ENCODE peak calls at places on chromosome 20, in eight cellular contexts. One of them, this sample, is unnamed.
A peak's percentile ranks its signal among the peaks of the same experiment; 100 is the strongest.

GRCh38 chr20:37396520-37397075 is 50.7 kb downstream of the SRC start:
- DNase-seq in lower lobe of right lung: no peak
- DNase-seq in dorsolateral prefrontal cortex: no peak
- DNase-seq in naive thymus-derived CD4-positive, alpha-beta T cell: no peak
- DNase-seq in adipocyte: no peak
- DNase-seq in CD8-positive, alpha-beta memory T cell: no peak
- DNase-seq in mucosa of descending colon: no peak
- DNase-seq in heart left ventricle: no peak
- DNase-seq in this sample: no peak

GRCh38 chr20:63738687-63739128 is 868 bp upstream of the SLC2A4RG start:
- DNase-seq in lower lobe of right lung: peak; percentile 79
- DNase-seq in dorsolateral prefrontal cortex: no peak
- DNase-seq in naive thymus-derived CD4-positive, alpha-beta T cell: peak; percentile 48
- DNase-seq in adipocyte: peak; percentile 5
- DNase-seq in CD8-positive, alpha-beta memory T cell: peak; percentile 43
- DNase-seq in mucosa of descending colon: peak; percentile 86
- DNase-seq in heart left ventricle: peak; percentile 80
- DNase-seq in this sample: no peak

GRCh38 chr20:41356951-41357350 is 9.7 kb downstream of the EMILIN3 start:
- DNase-seq in lower lobe of right lung: no peak
- DNase-seq in dorsolateral prefrontal cortex: no peak
- DNase-seq in naive thymus-derived CD4-positive, alpha-beta T cell: no peak
- DNase-seq in adipocyte: no peak
- DNase-seq in CD8-positive, alpha-beta memory T cell: no peak
- DNase-seq in mucosa of descending colon: no peak
- DNase-seq in heart left ventricle: no peak
- DNase-seq in this sample: no peak

GRCh38 chr20:61120595-61121515 is 131.2 kb upstream of the CDH4 start:
- DNase-seq in lower lobe of right lung: no peak
- DNase-seq in dorsolateral prefrontal cortex: no peak
- DNase-seq in naive thymus-derived CD4-positive, alpha-beta T cell: peak; percentile 23
- DNase-seq in adipocyte: peak; percentile 4
- DNase-seq in CD8-positive, alpha-beta memory T cell: no peak
- DNase-seq in mucosa of descending colon: no peak
- DNase-seq in heart left ventricle: peak; percentile 52
- DNase-seq in this sample: peak; percentile 18

GRCh38 chr20:37294262-37294981 is 5.0 kb downstream of the MANBAL start:
- DNase-seq in lower lobe of right lung: no peak
- DNase-seq in dorsolateral prefrontal cortex: no peak
- DNase-seq in naive thymus-derived CD4-positive, alpha-beta T cell: no peak
- DNase-seq in adipocyte: peak; percentile 52
- DNase-seq in CD8-positive, alpha-beta memory T cell: no peak
- DNase-seq in mucosa of descending colon: no peak
- DNase-seq in heart left ventricle: no peak
- DNase-seq in this sample: no peak

GRCh38 chr20:58867211-58867610 is 14.7 kb downstream of the GNAS start:
- DNase-seq in lower lobe of right lung: no peak
- DNase-seq in dorsolateral prefrontal cortex: no peak
- DNase-seq in naive thymus-derived CD4-positive, alpha-beta T cell: no peak
- DNase-seq in adipocyte: peak; percentile 64
- DNase-seq in CD8-positive, alpha-beta memory T cell: no peak
- DNase-seq in mucosa of descending colon: no peak
- DNase-seq in heart left ventricle: no peak
- DNase-seq in this sample: no peak

GRCh38 chr20:51354769-51355319 is 187.7 kb downstream of the NFATC2 start:
- DNase-seq in lower lobe of right lung: no peak
- DNase-seq in dorsolateral prefrontal cortex: no peak
- DNase-seq in naive thymus-derived CD4-positive, alpha-beta T cell: no peak
- DNase-seq in adipocyte: peak; percentile 29
- DNase-seq in CD8-positive, alpha-beta memory T cell: no peak
- DNase-seq in mucosa of descending colon: no peak
- DNase-seq in heart left ventricle: no peak
- DNase-seq in this sample: no peak

GRCh38 chr20:20463933-20464374 is 96.0 kb downstream of the INSM1 start:
- DNase-seq in lower lobe of right lung: no peak
- DNase-seq in dorsolateral prefrontal cortex: peak; percentile 65
- DNase-seq in naive thymus-derived CD4-positive, alpha-beta T cell: no peak
- DNase-seq in adipocyte: no peak
- DNase-seq in CD8-positive, alpha-beta memory T cell: no peak
- DNase-seq in mucosa of descending colon: no peak
- DNase-seq in heart left ventricle: no peak
- DNase-seq in this sample: no peak

GRCh38 chr20:40073535-40074111 is 615.4 kb downstream of the MAFB start:
- DNase-seq in lower lobe of right lung: no peak
- DNase-seq in dorsolateral prefrontal cortex: no peak
- DNase-seq in naive thymus-derived CD4-positive, alpha-beta T cell: no peak
- DNase-seq in adipocyte: no peak
- DNase-seq in CD8-positive, alpha-beta memory T cell: no peak
- DNase-seq in mucosa of descending colon: no peak
- DNase-seq in heart left ventricle: no peak
- DNase-seq in this sample: no peak

GRCh38 chr20:35111141-35111888 is 18.7 kb upstream of the TRPC4AP start:
- DNase-seq in lower lobe of right lung: no peak
- DNase-seq in dorsolateral prefrontal cortex: no peak
- DNase-seq in naive thymus-derived CD4-positive, alpha-beta T cell: no peak
- DNase-seq in adipocyte: peak; percentile 22
- DNase-seq in CD8-positive, alpha-beta memory T cell: no peak
- DNase-seq in mucosa of descending colon: no peak
- DNase-seq in heart left ventricle: no peak
- DNase-seq in this sample: no peak

GRCh38 chr20:539848-540247 is 3.7 kb downstream of the CSNK2A1 start:
- DNase-seq in lower lobe of right lung: no peak
- DNase-seq in dorsolateral prefrontal cortex: no peak
- DNase-seq in naive thymus-derived CD4-positive, alpha-beta T cell: no peak
- DNase-seq in adipocyte: peak; percentile 42
- DNase-seq in CD8-positive, alpha-beta memory T cell: no peak
- DNase-seq in mucosa of descending colon: no peak
- DNase-seq in heart left ventricle: no peak
- DNase-seq in this sample: no peak

GRCh38 chr20:45727044-45727443 is 4.9 kb downstream of the SPINT4 start:
- DNase-seq in lower lobe of right lung: no peak
- DNase-seq in dorsolateral prefrontal cortex: no peak
- DNase-seq in naive thymus-derived CD4-positive, alpha-beta T cell: no peak
- DNase-seq in adipocyte: no peak
- DNase-seq in CD8-positive, alpha-beta memory T cell: no peak
- DNase-seq in mucosa of descending colon: no peak
- DNase-seq in heart left ventricle: no peak
- DNase-seq in this sample: no peak

GRCh38 chr20:6887966-6888365 is 120.5 kb downstream of the BMP2 start:
- DNase-seq in lower lobe of right lung: no peak
- DNase-seq in dorsolateral prefrontal cortex: no peak
- DNase-seq in naive thymus-derived CD4-positive, alpha-beta T cell: no peak
- DNase-seq in adipocyte: no peak
- DNase-seq in CD8-positive, alpha-beta memory T cell: no peak
- DNase-seq in mucosa of descending colon: no peak
- DNase-seq in heart left ventricle: no peak
- DNase-seq in this sample: no peak

GRCh38 chr20:30922129-30922528 is 335.3 kb upstream of the DEFB115 start:
- DNase-seq in lower lobe of right lung: peak; percentile 30
- DNase-seq in dorsolateral prefrontal cortex: no peak
- DNase-seq in naive thymus-derived CD4-positive, alpha-beta T cell: no peak
- DNase-seq in adipocyte: no peak
- DNase-seq in CD8-positive, alpha-beta memory T cell: no peak
- DNase-seq in mucosa of descending colon: no peak
- DNase-seq in heart left ventricle: no peak
- DNase-seq in this sample: no peak

DNA sequence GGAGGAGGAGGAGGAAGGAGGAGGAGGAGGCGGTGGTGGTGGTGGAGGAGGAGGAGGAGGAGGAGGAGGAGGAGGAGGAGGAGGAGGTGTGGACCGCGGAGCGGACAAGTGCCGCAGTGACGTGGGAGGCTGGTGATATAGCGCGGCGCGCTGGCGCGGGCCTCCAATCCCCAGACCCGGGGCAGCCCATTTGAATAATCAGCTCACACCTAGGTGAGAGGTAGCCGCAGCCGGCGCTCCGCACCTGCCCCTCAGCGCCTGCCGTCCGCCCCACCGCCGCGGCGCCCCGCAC is 204 bp upstream of the FOXA2 start:
- DNase-seq in lower lobe of right lung: peak; percentile 93
- DNase-seq in dorsolateral prefrontal cortex: no peak
- DNase-seq in naive thymus-derived CD4-positive, alpha-beta T cell: no peak
- DNase-seq in adipocyte: no peak
- DNase-seq in CD8-positive, alpha-beta memory T cell: no peak
- DNase-seq in mucosa of descending colon: peak; percentile 91
- DNase-seq in heart left ventricle: no peak
- DNase-seq in this sample: no peak
- H3K4me3 ChIP-seq in lower lobe of right lung: peak overlapping the region; percentile 48
- H3K4me3 ChIP-seq in dorsolateral prefrontal cortex: no peak overlapping the region
- H3K4me3 ChIP-seq in naive thymus-derived CD4-positive, alpha-beta T cell: no peak overlapping the region
- H3K4me3 ChIP-seq in adipocyte: no peak overlapping the region
- H3K4me3 ChIP-seq in CD8-positive, alpha-beta memory T cell: no peak overlapping the region
- H3K4me3 ChIP-seq in mucosa of descending colon: no peak overlapping the region
- H3K4me3 ChIP-seq in heart left ventricle: no peak overlapping the region
- H3K4me3 ChIP-seq in this sample: no peak overlapping the region

DNA sequence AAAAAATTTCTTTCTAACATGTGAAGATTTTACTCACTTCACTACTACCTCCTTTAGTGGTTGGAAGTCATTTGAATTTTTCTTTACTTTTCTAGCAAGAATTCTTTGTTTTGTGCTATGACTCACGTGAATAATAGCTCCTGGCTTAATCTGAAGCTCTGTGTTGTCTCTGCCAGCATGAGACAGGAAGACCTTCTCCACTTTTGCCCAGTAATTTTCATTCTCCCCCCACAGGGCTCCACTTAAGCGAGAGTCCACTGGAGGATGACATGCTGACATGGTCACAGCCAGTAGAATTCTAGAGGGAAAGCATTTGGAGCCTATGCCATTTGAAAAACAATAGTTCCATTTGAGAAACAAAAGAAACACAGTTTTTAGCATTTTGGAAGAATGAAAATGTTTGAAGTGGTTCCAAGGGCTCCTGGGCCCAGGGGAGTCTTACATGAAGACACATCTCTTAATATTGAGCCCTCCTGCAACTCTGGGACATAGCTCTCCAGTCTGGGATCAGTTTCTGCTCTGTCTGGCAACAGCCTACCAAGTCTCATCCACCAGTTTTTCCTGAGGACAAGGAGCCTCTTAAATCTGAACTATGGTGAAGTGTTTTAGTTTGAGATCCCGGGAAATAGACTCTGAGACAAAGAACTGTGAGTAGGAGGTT is 231.4 kb downstream of the PAX1 start:
- DNase-seq in lower lobe of right lung: no peak
- DNase-seq in dorsolateral prefrontal cortex: no peak
- DNase-seq in naive thymus-derived CD4-positive, alpha-beta T cell: no peak
- DNase-seq in adipocyte: no peak
- DNase-seq in CD8-positive, alpha-beta memory T cell: no peak
- DNase-seq in mucosa of descending colon: no peak
- DNase-seq in heart left ventricle: no peak
- DNase-seq in this sample: no peak
- H3K4me3 ChIP-seq in lower lobe of right lung: no peak overlapping the region
- H3K4me3 ChIP-seq in dorsolateral prefrontal cortex: no peak overlapping the region
- H3K4me3 ChIP-seq in naive thymus-derived CD4-positive, alpha-beta T cell: no peak overlapping the region
- H3K4me3 ChIP-seq in adipocyte: no peak overlapping the region
- H3K4me3 ChIP-seq in CD8-positive, alpha-beta memory T cell: no peak overlapping the region
- H3K4me3 ChIP-seq in mucosa of descending colon: no peak overlapping the region
- H3K4me3 ChIP-seq in heart left ventricle: no peak overlapping the region
- H3K4me3 ChIP-seq in this sample: no peak overlapping the region

DNA sequence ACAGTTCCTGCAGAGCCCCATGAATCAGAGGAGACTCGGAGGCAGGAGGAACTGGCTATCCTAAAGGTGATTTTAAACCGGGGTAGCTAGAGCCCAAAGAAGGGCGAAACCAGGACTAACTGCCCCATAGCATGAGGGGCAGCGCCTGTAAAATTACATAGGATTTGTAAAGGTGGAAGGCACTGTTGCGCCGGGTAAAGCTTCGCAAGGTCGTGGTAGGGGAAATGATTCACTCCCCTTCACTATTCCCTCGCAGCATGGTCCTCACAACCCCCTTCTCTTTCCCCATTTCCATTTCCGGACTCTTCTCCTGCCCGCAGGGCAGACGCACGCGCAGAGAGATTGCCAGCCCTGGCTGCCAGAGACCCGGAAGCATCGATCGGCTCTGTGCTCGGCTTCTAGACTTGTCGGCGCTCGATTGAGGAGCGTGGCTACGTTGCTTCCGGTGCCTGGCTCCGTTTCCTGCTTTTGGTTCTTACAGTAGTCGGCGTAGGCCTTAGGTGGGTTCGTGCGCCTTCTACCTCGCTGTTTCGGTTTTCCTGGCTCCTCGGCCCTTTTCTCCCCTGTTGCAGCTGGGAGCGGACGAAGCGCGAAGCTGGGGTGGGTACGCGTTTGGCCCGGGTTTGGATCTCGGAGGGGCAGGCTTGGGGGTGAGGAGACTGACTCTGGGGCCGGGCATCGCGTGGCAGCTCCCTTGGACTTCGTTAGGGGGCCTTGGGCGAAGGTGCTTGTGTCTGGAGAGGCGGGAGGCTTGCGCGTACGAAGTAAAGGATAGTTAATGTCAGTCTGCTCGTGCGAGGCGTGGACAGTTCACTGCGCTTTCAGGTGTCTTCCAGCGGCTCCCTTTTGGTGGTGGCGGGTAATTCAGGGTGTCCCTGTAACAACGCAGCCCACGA is at the start of gene SNRPB2:
- DNase-seq in lower lobe of right lung: peak; percentile 97
- DNase-seq in dorsolateral prefrontal cortex: peak; percentile 93
- DNase-seq in naive thymus-derived CD4-positive, alpha-beta T cell: peak; percentile 91
- DNase-seq in adipocyte: peak; percentile 99
- DNase-seq in CD8-positive, alpha-beta memory T cell: peak; percentile 87
- DNase-seq in mucosa of descending colon: peak; percentile 93
- DNase-seq in heart left ventricle: peak; percentile 96
- DNase-seq in this sample: peak; percentile 88
- H3K4me3 ChIP-seq in lower lobe of right lung: peak within 1 kb of the TSS; percentile 90
- H3K4me3 ChIP-seq in dorsolateral prefrontal cortex: peak within 1 kb of the TSS; percentile 99
- H3K4me3 ChIP-seq in naive thymus-derived CD4-positive, alpha-beta T cell: peak within 1 kb of the TSS; percentile 93
- H3K4me3 ChIP-seq in adipocyte: peak within 1 kb of the TSS; percentile 100
- H3K4me3 ChIP-seq in CD8-positive, alpha-beta memory T cell: peak within 1 kb of the TSS; percentile 94
- H3K4me3 ChIP-seq in mucosa of descending colon: peak within 1 kb of the TSS; percentile 83
- H3K4me3 ChIP-seq in heart left ventricle: peak within 1 kb of the TSS; percentile 96
- H3K4me3 ChIP-seq in this sample: peak within 1 kb of the TSS; percentile 94

DNA sequence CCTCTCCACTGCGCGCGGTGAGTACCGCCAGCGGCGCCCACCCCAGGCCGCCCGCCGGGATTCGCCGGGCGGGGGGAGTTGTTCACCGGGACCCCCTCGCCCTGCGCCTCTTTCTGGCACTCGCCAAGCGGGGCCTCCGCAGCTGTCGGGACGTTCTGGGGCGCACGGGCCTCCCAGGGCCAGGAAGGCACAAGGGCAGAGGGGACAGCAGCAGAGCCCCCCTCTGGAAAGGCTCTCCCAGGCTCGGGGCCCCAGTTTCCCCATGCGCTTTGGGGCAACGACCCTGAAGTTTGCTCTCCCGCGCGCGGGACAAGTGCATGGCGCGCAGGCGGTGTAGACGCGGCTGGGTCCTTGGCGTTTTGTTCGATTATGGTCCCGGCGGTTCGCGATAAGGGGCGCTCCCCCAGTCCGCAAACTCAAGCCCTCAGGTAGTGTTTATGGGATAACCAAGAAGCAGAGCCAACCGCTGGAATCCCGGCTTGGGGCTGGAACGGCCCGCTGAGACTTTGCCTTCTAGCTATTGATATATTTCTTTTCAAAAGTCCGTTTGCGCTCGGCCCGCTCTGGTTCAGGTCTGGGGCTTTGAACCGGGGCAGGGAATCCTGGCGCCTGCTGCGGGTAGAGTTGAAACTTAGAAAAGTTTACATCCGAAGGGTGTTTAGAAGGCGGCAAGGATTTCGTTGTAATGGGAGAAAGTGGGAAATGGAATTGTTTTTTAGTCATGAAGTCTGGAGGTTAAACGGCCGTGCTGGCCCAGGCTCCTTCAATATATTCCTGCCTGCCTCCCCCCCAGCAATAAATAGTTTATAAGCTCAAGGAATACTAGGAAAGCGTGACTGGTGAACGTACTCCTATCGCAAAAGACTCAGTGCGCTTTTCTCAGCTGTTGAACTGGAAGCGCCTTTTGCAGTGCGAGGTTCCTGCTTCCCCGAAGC is 595 bp downstream of the EYA2 start:
- DNase-seq in lower lobe of right lung: no peak
- DNase-seq in dorsolateral prefrontal cortex: no peak
- DNase-seq in naive thymus-derived CD4-positive, alpha-beta T cell: no peak
- DNase-seq in adipocyte: peak; percentile 62
- DNase-seq in CD8-positive, alpha-beta memory T cell: no peak
- DNase-seq in mucosa of descending colon: peak; percentile 59
- DNase-seq in heart left ventricle: no peak
- DNase-seq in this sample: no peak
- H3K4me3 ChIP-seq in lower lobe of right lung: peak overlapping the region; percentile 44
- H3K4me3 ChIP-seq in dorsolateral prefrontal cortex: peak overlapping the region; percentile 55
- H3K4me3 ChIP-seq in naive thymus-derived CD4-positive, alpha-beta T cell: no peak overlapping the region
- H3K4me3 ChIP-seq in adipocyte: peak overlapping the region; percentile 83
- H3K4me3 ChIP-seq in CD8-positive, alpha-beta memory T cell: no peak overlapping the region
- H3K4me3 ChIP-seq in mucosa of descending colon: peak overlapping the region; percentile 32
- H3K4me3 ChIP-seq in heart left ventricle: peak overlapping the region; percentile 47
- H3K4me3 ChIP-seq in this sample: peak overlapping the region; percentile 70

This sample was measured in AG04450.